ENCODE peak calls at places on chromosome 4, in four cellular contexts. W is left lung, Q is fibroblast of the conjunctiva, I is HT-29. G is an unnamed sample.

GRCh38 chr4:139950568-139950967 is 203.4 kb downstream of the MAML3 start:
- DNase-seq in W (no peak), Q (no peak), I (no peak), G (no peak)

GRCh38 chr4:176123710-176124407 is 58.2 kb downstream of the WDR17 start:
- DNase-seq in W (no peak), Q (peak), I (peak), G (peak)

GRCh38 chr4:140137654-140138053 is 16.3 kb downstream of the MAML3 start:
- DNase-seq in W (no peak), Q (no peak), I (peak), G (no peak)

GRCh38 chr4:1300466-1301455 is 11.1 kb downstream of the MAEA start:
- DNase-seq in W (peak), Q (peak), I (peak), G (no peak)

GRCh38 chr4:8818063-8818881 is 53.4 kb downstream of the HMX1 start:
- DNase-seq in W (peak), Q (no peak), I (no peak), G (no peak)

GRCh38 chr4:165301833-165302232 is 25.6 kb upstream of the MSMO1 start:
- DNase-seq in W (no peak), Q (no peak), I (no peak), G (no peak)

GRCh38 chr4:6892190-6892908 is 17.3 kb upstream of the TBC1D14 start:
- DNase-seq in W (peak), Q (no peak), I (peak), G (no peak)

GRCh38 chr4:158787718-158788441 is 19.1 kb downstream of the FNIP2 start:
- DNase-seq in W (no peak), Q (no peak), I (no peak), G (no peak)

GRCh38 chr4:5927747-5928146 is 34.9 kb upstream of the CRMP1 start:
- DNase-seq in W (no peak), Q (no peak), I (no peak), G (no peak)

GRCh38 chr4:108644237-108644636 is 6.2 kb upstream of the OSTC start:
- DNase-seq in W (no peak), Q (no peak), I (peak), G (peak)

GRCh38 chr4:152575533-152575932 is 39.6 kb upstream of the FBXW7 start:
- DNase-seq in W (no peak), Q (no peak), I (no peak), G (no peak)